ENCODE peak calls at places on chromosomes 5 and 9, in four cellular contexts. T is ELR; M is brain microvascular endothelial cell; Z is stimulated activated CD4-positive, alpha-beta T cell treated with anti-CD3 and anti-CD28 coated beads, Interleukin-15, amount 100 ng/mL, for 24 hours. V is an unnamed sample.

GRCh38 chr5:167633931-167634341 is 657.5 kb upstream of the WWC1 start:
- DNase-seq in T (peak), M (peak), Z (no peak), V (peak)

GRCh38 chr5:114581136-114581535 is 219.3 kb downstream of the KCNN2 start:
- DNase-seq in T (no peak), M (no peak), Z (no peak), V (no peak)

GRCh38 chr5:1161108-1161831 is 40.1 kb upstream of the SLC6A19 start:
- DNase-seq in T (no peak), M (no peak), Z (no peak), V (peak)

GRCh38 chr5:4945296-4945695 is 194.8 kb upstream of the ADAMTS16 start:
- DNase-seq in T (no peak), M (no peak), Z (no peak), V (no peak)

GRCh38 chr5:79031481-79031867 is 38.0 kb downstream of the DMGDH start:
- DNase-seq in T (no peak), M (no peak), Z (no peak), V (no peak)

GRCh38 chr9:109048822-109049221 is 35.5 kb upstream of the CTNNAL1 start:
- DNase-seq in T (no peak), M (no peak), Z (no peak), V (no peak)

GRCh38 chr9:27625751-27626628 is 52.7 kb upstream of the C9orf72 start:
- DNase-seq in T (no peak), M (no peak), Z (no peak), V (peak)

GRCh38 chr5:118705931-118706330 is 282.4 kb downstream of the DTWD2 start:
- DNase-seq in T (no peak), M (no peak), Z (no peak), V (no peak)

GRCh38 chr5:80491296-80491695 is 3.4 kb downstream of the FAM151B start:
- DNase-seq in T (no peak), M (no peak), Z (no peak), V (no peak)

GRCh38 chr9:121304707-121305106 is 36.7 kb downstream of the GSN start:
- DNase-seq in T (no peak), M (no peak), Z (no peak), V (no peak)

GRCh38 chr5:168409601-168410458 is 76.4 kb upstream of the RARS1 start:
- DNase-seq in T (peak), M (peak), Z (peak), V (peak)

GRCh38 chr9:18666348-18666747 is 192.4 kb downstream of the ADAMTSL1 start:
- DNase-seq in T (no peak), M (no peak), Z (no peak), V (peak)

GRCh38 chr5:142841511-142842255 is 71.5 kb downstream of the ARHGAP26 start:
- DNase-seq in T (no peak), M (no peak), Z (no peak), V (no peak)

GRCh38 chr5:150411245-150411979 is 1.3 kb downstream of the CD74 start:
- DNase-seq in T (no peak), M (peak), Z (peak), V (no peak)

GRCh38 chr5:157085930-157086329 is 22.9 kb downstream of the HAVCR2 start:
- DNase-seq in T (no peak), M (no peak), Z (no peak), V (no peak)

GRCh38 chr5:55926476-55926875 is 68.3 kb downstream of the IL6ST start:
- DNase-seq in T (no peak), M (no peak), Z (no peak), V (no peak)

GRCh38 chr9:69865986-69866385 is 45.4 kb downstream of the CFAP95 start:
- DNase-seq in T (no peak), M (no peak), Z (no peak), V (no peak)

GRCh38 chr9:107222020-107222522 is 61.0 kb upstream of the RAD23B start:
- DNase-seq in T (peak), M (peak), Z (no peak), V (no peak)

GRCh38 chr5:137521246-137521645 is 22.1 kb upstream of the SPOCK1 start:
- DNase-seq in T (no peak), M (no peak), Z (no peak), V (no peak)

GRCh38 chr5:105885266-105885665 is 1785.5 kb downstream of the EFNA5 start:
- DNase-seq in T (peak), M (no peak), Z (no peak), V (no peak)

GRCh38 chr5:74199436-74200210 is 440.9 kb downstream of the ENC1 start:
- DNase-seq in T (peak), M (no peak), Z (no peak), V (peak)

GRCh38 chr9:133572821-133573361 is 36.3 kb downstream of the FAM163B start:
- DNase-seq in T (no peak), M (no peak), Z (no peak), V (no peak)

GRCh38 chr5:111743521-111743920 is 13.5 kb downstream of the NREP start:
- DNase-seq in T (no peak), M (no peak), Z (no peak), V (no peak)

GRCh38 chr9:36327903-36328302 is 69.7 kb upstream of the GNE start:
- DNase-seq in T (peak), M (peak), Z (no peak), V (peak)

GRCh38 chr9:2289234-2289755 is 274.1 kb downstream of the SMARCA2 start:
- DNase-seq in T (no peak), M (no peak), Z (no peak), V (no peak)

GRCh38 chr5:42483472-42484154 is 60.4 kb downstream of the GHR start:
- DNase-seq in T (no peak), M (no peak), Z (no peak), V (no peak)

GRCh38 chr5:37174928-37175327 is 74.2 kb downstream of the CPLANE1 start:
- DNase-seq in T (no peak), M (no peak), Z (no peak), V (no peak)

GRCh38 chr9:114991861-114992260 is 61.5 kb upstream of the TNFSF8 start:
- DNase-seq in T (no peak), M (no peak), Z (no peak), V (no peak)

GRCh38 chr9:20209421-20210340 is 412.6 kb downstream of the MLLT3 start:
- DNase-seq in T (no peak), M (no peak), Z (peak), V (no peak)

V was measured in mammary epithelial cell.